ENCODE peak calls at places on chromosomes 12 and 14, in four cellular contexts. One of them, this sample, is unnamed.

GRCh38 chr14:78752789-78753188 is 582.6 kb downstream of the NRXN3 start:
- DNase-seq in NCI-H1436 treated with DMSO at 0.1 percent for 48 hours: no peak
- DNase-seq in NCI-H510A: no peak
- DNase-seq in SIG-M5: no peak
- DNase-seq in this sample: no peak

GRCh38 chr14:37864861-37865718 is 269.7 kb downstream of the TTC6 start:
- DNase-seq in NCI-H1436 treated with DMSO at 0.1 percent for 48 hours: no peak
- DNase-seq in SIG-M5: no peak
- DNase-seq in NCI-H510A: no peak
- DNase-seq in this sample: peak; percentile 19

GRCh38 chr12:3554547-3555115 is 63.6 kb downstream of the PRMT8 start:
- DNase-seq in NCI-H510A: no peak
- DNase-seq in NCI-H1436 treated with DMSO at 0.1 percent for 48 hours: no peak
- DNase-seq in SIG-M5: no peak
- DNase-seq in this sample: no peak

GRCh38 chr12:117033382-117034045 is 65.7 kb downstream of the TESC start:
- DNase-seq in NCI-H1436 treated with DMSO at 0.1 percent for 48 hours: no peak
- DNase-seq in SIG-M5: no peak
- DNase-seq in NCI-H510A: peak; percentile 74
- DNase-seq in this sample: no peak

GRCh38 chr12:3291939-3292338 is 199.1 kb upstream of the PRMT8 start:
- DNase-seq in NCI-H510A: no peak
- DNase-seq in SIG-M5: no peak
- DNase-seq in NCI-H1436 treated with DMSO at 0.1 percent for 48 hours: no peak
- DNase-seq in this sample: no peak

GRCh38 chr14:100679707-100680438 is 46.8 kb upstream of the DLK1 start:
- DNase-seq in NCI-H1436 treated with DMSO at 0.1 percent for 48 hours: no peak
- DNase-seq in SIG-M5: no peak
- DNase-seq in NCI-H510A: no peak
- DNase-seq in this sample: no peak

GRCh38 chr14:85702937-85703336 is 173.0 kb downstream of the FLRT2 start:
- DNase-seq in NCI-H510A: no peak
- DNase-seq in NCI-H1436 treated with DMSO at 0.1 percent for 48 hours: no peak
- DNase-seq in SIG-M5: no peak
- DNase-seq in this sample: no peak

GRCh38 chr12:22283508-22283907 is 51.0 kb downstream of the ST8SIA1 start:
- DNase-seq in NCI-H1436 treated with DMSO at 0.1 percent for 48 hours: no peak
- DNase-seq in SIG-M5: no peak
- DNase-seq in NCI-H510A: no peak
- DNase-seq in this sample: no peak

GRCh38 chr14:77314043-77314442 is 6.6 kb downstream of the POMT2 start:
- DNase-seq in SIG-M5: no peak
- DNase-seq in NCI-H1436 treated with DMSO at 0.1 percent for 48 hours: no peak
- DNase-seq in NCI-H510A: no peak
- DNase-seq in this sample: no peak

GRCh38 chr14:63342381-63342780 is 23.6 kb upstream of the GPHB5 start:
- DNase-seq in NCI-H510A: no peak
- DNase-seq in SIG-M5: no peak
- DNase-seq in NCI-H1436 treated with DMSO at 0.1 percent for 48 hours: no peak
- DNase-seq in this sample: no peak

GRCh38 chr14:21136024-21136423 is 19.8 kb downstream of the OR5AU1 start:
- DNase-seq in SIG-M5: no peak
- DNase-seq in NCI-H510A: no peak
- DNase-seq in NCI-H1436 treated with DMSO at 0.1 percent for 48 hours: no peak
- DNase-seq in this sample: peak; percentile 3

GRCh38 chr12:93782854-93783253 is 105.7 kb downstream of the CRADD start:
- DNase-seq in NCI-H1436 treated with DMSO at 0.1 percent for 48 hours: no peak
- DNase-seq in NCI-H510A: no peak
- DNase-seq in SIG-M5: no peak
- DNase-seq in this sample: no peak

GRCh38 chr12:55743967-55744931 is 1.3 kb downstream of the GDF11 start:
- DNase-seq in NCI-H1436 treated with DMSO at 0.1 percent for 48 hours: no peak
- DNase-seq in NCI-H510A: no peak
- DNase-seq in SIG-M5: no peak
- DNase-seq in this sample: no peak

GRCh38 chr12:10718279-10718821 is 4.8 kb downstream of the YBX3 start:
- DNase-seq in SIG-M5: no peak
- DNase-seq in NCI-H1436 treated with DMSO at 0.1 percent for 48 hours: no peak
- DNase-seq in NCI-H510A: no peak
- DNase-seq in this sample: no peak

GRCh38 chr12:6195665-6196535 is 4.3 kb upstream of the CD9 start:
- DNase-seq in NCI-H510A: peak; percentile 28
- DNase-seq in SIG-M5: no peak
- DNase-seq in NCI-H1436 treated with DMSO at 0.1 percent for 48 hours: no peak
- DNase-seq in this sample: peak; percentile 66